ENCODE peak calls at places on chromosomes 3 and 15, in four cellular contexts. One of them, this sample, is unnamed.

GRCh38 chr15:96342611-96343528 is 12.4 kb downstream of the NR2F2 start:
- DNase-seq in K562: no peak
- DNase-seq in A549: no peak
- DNase-seq in H1: peak
- DNase-seq in this sample: no peak

GRCh38 chr15:38193496-38193895 is 59.1 kb upstream of the SPRED1 start:
- DNase-seq in K562: no peak
- DNase-seq in A549: no peak
- DNase-seq in H1: no peak
- DNase-seq in this sample: no peak

GRCh38 chr15:66080791-66081475 is 172.6 kb downstream of the MEGF11 start:
- DNase-seq in K562: peak
- DNase-seq in A549: peak
- DNase-seq in H1: peak
- DNase-seq in this sample: peak

GRCh38 chr15:83380682-83381081 is 66.5 kb upstream of the SH3GL3 start:
- DNase-seq in K562: peak
- DNase-seq in A549: peak
- DNase-seq in H1: no peak
- DNase-seq in this sample: peak

GRCh38 chr15:28117591-28117990 is 18.5 kb upstream of the OCA2 start:
- DNase-seq in K562: no peak
- DNase-seq in A549: no peak
- DNase-seq in H1: no peak
- DNase-seq in this sample: no peak

GRCh38 chr3:177041021-177041729 is 156.1 kb downstream of the TBL1XR1 start:
- DNase-seq in K562: no peak
- DNase-seq in A549: no peak
- DNase-seq in H1: no peak
- DNase-seq in this sample: no peak

GRCh38 chr3:49955636-49956035 is 15.7 kb downstream of the RBM6 start:
- DNase-seq in K562: no peak
- DNase-seq in A549: no peak
- DNase-seq in H1: no peak
- DNase-seq in this sample: no peak

GRCh38 chr3:114756506-114757279 is 390.4 kb downstream of the ZBTB20 start:
- DNase-seq in K562: no peak
- DNase-seq in A549: peak
- DNase-seq in H1: no peak
- DNase-seq in this sample: no peak

GRCh38 chr3:185362850-185363661 is at the start of gene MAP3K13:
- DNase-seq in K562: peak
- DNase-seq in A549: peak
- DNase-seq in H1: peak
- DNase-seq in this sample: peak

GRCh38 chr3:119035014-119035346 is 334 bp upstream of the IGSF11 start:
- DNase-seq in K562: no peak
- DNase-seq in A549: no peak
- DNase-seq in H1: no peak
- DNase-seq in this sample: no peak
- TF ChIP-seq CTCF in K562: no peak
- TF ChIP-seq CTCF in A549: no peak
- TF ChIP-seq CTCF in H1: no peak
- TF ChIP-seq CTCF in this sample: no peak

DNA sequence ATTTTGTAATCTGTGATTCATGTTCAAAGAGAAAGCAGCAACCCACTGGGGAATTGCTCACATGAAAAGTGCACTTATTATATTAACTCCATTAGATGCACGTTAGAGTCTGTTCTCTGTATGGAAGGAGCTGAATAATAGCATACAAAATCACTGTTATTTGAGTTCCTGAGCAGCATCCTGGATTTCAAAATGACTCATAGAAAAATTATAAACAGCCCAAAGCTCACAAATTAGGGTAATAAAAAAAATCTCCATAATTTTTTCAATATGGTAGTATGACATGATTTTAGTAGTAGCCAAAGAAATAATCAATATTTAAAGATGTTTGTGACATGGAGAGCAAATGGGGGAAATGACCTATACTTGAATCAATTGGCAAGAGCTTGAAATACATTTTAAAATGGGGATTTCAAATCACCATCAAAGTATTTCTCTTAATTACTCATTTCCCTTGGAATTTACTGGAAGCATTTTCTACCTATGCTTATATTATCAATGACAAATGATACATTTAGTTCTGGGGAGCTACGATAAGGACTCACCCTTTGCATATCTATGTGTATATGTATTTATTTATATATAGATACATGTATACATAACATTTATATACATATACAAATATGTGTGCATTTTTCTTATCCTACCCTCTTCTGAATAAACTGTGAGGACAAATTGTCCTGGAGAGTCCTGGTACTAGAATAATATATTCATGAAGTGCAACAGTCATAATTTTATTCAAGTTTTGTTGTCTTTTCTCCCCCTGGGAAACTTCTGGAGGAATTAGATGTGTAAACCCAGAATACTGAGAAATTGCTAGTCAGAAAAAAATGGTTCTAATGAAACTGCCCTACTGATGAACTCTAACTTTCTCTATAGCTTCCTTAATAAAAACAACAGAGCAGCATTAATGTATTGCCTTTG is 116.3 kb downstream of the RPL22L1 start:
- DNase-seq in K562: no peak
- DNase-seq in A549: no peak
- DNase-seq in H1: no peak
- DNase-seq in this sample: no peak
- TF ChIP-seq RNF2 in K562: no peak
- TF ChIP-seq RNF2 in A549: no peak
- TF ChIP-seq RNF2 in H1: no peak
- TF ChIP-seq RNF2 in this sample: no peak

DNA sequence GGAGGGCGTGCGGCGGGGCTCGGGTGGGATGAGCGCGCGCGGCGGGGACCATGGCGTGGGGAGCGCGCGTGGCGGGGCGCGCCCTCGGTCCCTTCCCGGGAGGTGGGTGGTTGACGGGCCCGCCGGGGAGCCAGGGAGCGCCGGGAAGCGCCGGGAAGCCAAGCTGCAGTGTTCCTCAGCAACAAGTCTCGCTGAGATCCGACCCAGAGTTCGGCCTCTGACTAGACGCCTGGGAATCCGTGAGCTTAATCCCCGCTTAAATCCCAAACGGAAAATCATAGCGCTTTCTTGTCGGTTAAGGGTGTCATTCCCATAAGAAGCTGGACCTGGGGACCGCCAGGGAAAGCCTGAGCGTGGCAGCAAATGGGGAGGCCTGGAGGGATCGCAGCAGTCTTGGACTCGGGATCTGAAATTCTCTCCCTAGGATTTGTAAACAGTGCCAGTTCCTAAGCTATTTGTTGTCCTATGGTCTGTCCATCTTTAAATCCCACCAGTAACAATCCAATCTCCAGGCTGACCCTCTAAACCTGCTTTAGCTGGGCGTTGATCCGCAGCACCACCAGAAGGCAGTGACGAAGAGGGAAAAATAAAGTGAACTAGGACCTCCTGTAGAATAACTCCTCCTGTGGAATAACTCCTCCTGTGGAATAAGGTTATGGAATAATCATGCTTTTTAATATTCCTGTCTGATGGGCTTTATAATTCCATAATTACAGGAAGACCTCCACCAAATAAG is 560 bp upstream of the NEDD4 start:
- DNase-seq in K562: peak
- DNase-seq in A549: peak
- DNase-seq in H1: peak
- DNase-seq in this sample: peak
- TF ChIP-seq CTCF in K562: peak
- TF ChIP-seq CTCF in A549: peak
- TF ChIP-seq CTCF in H1: no peak
- TF ChIP-seq CTCF in this sample: peak

GRCh38 chr3:125212509-125213372 is at the start of gene SLC12A8:
- DNase-seq in K562: no peak
- DNase-seq in A549: no peak
- DNase-seq in H1: peak
- DNase-seq in this sample: no peak
- TF ChIP-seq RNF2 in K562: no peak
- TF ChIP-seq RNF2 in A549: no peak
- TF ChIP-seq RNF2 in H1: no peak
- TF ChIP-seq RNF2 in this sample: no peak

This sample was measured in HepG2.